ENCODE peak calls at places on chromosomes 2 and 18, in four cellular contexts. One of them, this sample, is unnamed.

GRCh38 chr2:46333912-46334311 is 36.7 kb downstream of the EPAS1 start:
- DNase-seq in mesothelial cell of epicardium: no peak
- DNase-seq in A549: peak
- DNase-seq in hippocampal formation: no peak
- DNase-seq in this sample: no peak

GRCh38 chr2:101249826-101250225 is 2.9 kb upstream of the CNOT11 start:
- DNase-seq in hippocampal formation: no peak
- DNase-seq in A549: no peak
- DNase-seq in mesothelial cell of epicardium: no peak
- DNase-seq in this sample: no peak

GRCh38 chr2:80363330-80363729 is 58.8 kb upstream of the LRRTM1 start:
- DNase-seq in mesothelial cell of epicardium: no peak
- DNase-seq in A549: no peak
- DNase-seq in hippocampal formation: no peak
- DNase-seq in this sample: no peak

GRCh38 chr2:223930002-223930976 is 14.8 kb downstream of the WDFY1 start:
- DNase-seq in hippocampal formation: peak
- DNase-seq in mesothelial cell of epicardium: no peak
- DNase-seq in A549: no peak
- DNase-seq in this sample: peak

GRCh38 chr2:130846686-130847375 is 10.1 kb downstream of the ARHGEF4 start:
- DNase-seq in mesothelial cell of epicardium: no peak
- DNase-seq in hippocampal formation: no peak
- DNase-seq in A549: no peak
- DNase-seq in this sample: no peak

GRCh38 chr2:239832995-239833727 is 192.0 kb downstream of the NDUFA10 start:
- DNase-seq in hippocampal formation: no peak
- DNase-seq in A549: no peak
- DNase-seq in mesothelial cell of epicardium: peak
- DNase-seq in this sample: peak

GRCh38 chr2:237492137-237492890 is 5.3 kb downstream of the MLPH start:
- DNase-seq in hippocampal formation: no peak
- DNase-seq in A549: no peak
- DNase-seq in mesothelial cell of epicardium: no peak
- DNase-seq in this sample: no peak

GRCh38 chr2:27323592-27324285 is 842 bp upstream of the MPV17 start:
- DNase-seq in hippocampal formation: no peak
- DNase-seq in A549: no peak
- DNase-seq in mesothelial cell of epicardium: no peak
- DNase-seq in this sample: no peak

GRCh38 chr2:9824956-9825720 is 18.1 kb upstream of the TAF1B start:
- DNase-seq in A549: no peak
- DNase-seq in mesothelial cell of epicardium: no peak
- DNase-seq in hippocampal formation: no peak
- DNase-seq in this sample: no peak

GRCh38 chr18:70321616-70322015 is 32.8 kb downstream of the SOCS6 start:
- DNase-seq in A549: no peak
- DNase-seq in hippocampal formation: no peak
- DNase-seq in mesothelial cell of epicardium: no peak
- DNase-seq in this sample: no peak

GRCh38 chr2:5839563-5839962 is 147.4 kb downstream of the SOX11 start:
- DNase-seq in A549: no peak
- DNase-seq in mesothelial cell of epicardium: no peak
- DNase-seq in hippocampal formation: no peak
- DNase-seq in this sample: no peak

GRCh38 chr2:171564463-171564862 is 42.2 kb downstream of the CYBRD1 start:
- DNase-seq in hippocampal formation: no peak
- DNase-seq in A549: no peak
- DNase-seq in mesothelial cell of epicardium: no peak
- DNase-seq in this sample: no peak

GRCh38 chr2:144325086-144325485 is 194.8 kb downstream of the ZEB2 start:
- DNase-seq in A549: no peak
- DNase-seq in hippocampal formation: no peak
- DNase-seq in mesothelial cell of epicardium: no peak
- DNase-seq in this sample: no peak

GRCh38 chr2:49943944-49944803 is 789.9 kb upstream of the FSHR start:
- DNase-seq in A549: no peak
- DNase-seq in hippocampal formation: no peak
- DNase-seq in mesothelial cell of epicardium: no peak
- DNase-seq in this sample: no peak

GRCh38 chr2:67259581-67260347 is 137.4 kb upstream of the ETAA1 start:
- DNase-seq in A549: peak
- DNase-seq in hippocampal formation: no peak
- DNase-seq in mesothelial cell of epicardium: no peak
- DNase-seq in this sample: no peak

GRCh38 chr2:219125225-219125885 is 35.3 kb downstream of the NHEJ1 start:
- DNase-seq in A549: peak
- DNase-seq in mesothelial cell of epicardium: no peak
- DNase-seq in hippocampal formation: no peak
- DNase-seq in this sample: peak

GRCh38 chr2:100013892-100014677 is 128.3 kb downstream of the AFF3 start:
- DNase-seq in hippocampal formation: no peak
- DNase-seq in mesothelial cell of epicardium: no peak
- DNase-seq in A549: peak
- DNase-seq in this sample: peak

GRCh38 chr2:225041871-225042799 is at the start of gene DOCK10:
- DNase-seq in mesothelial cell of epicardium: peak
- DNase-seq in hippocampal formation: peak
- DNase-seq in A549: peak
- DNase-seq in this sample: peak

GRCh38 chr2:201821080-201821479 is 14.7 kb downstream of the CDK15 start:
- DNase-seq in A549: no peak
- DNase-seq in mesothelial cell of epicardium: no peak
- DNase-seq in hippocampal formation: no peak
- DNase-seq in this sample: no peak

GRCh38 chr18:49673281-49673680 is 111.4 kb downstream of the LIPG start:
- DNase-seq in mesothelial cell of epicardium: no peak
- DNase-seq in A549: no peak
- DNase-seq in hippocampal formation: no peak
- DNase-seq in this sample: no peak

GRCh38 chr18:48948112-48949050 is 2.4 kb downstream of the SMAD7 start:
- DNase-seq in A549: no peak
- DNase-seq in mesothelial cell of epicardium: no peak
- DNase-seq in hippocampal formation: peak
- DNase-seq in this sample: no peak

GRCh38 chr2:8605350-8606065 is 76.3 kb upstream of the ID2 start:
- DNase-seq in mesothelial cell of epicardium: no peak
- DNase-seq in hippocampal formation: no peak
- DNase-seq in A549: peak
- DNase-seq in this sample: no peak

GRCh38 chr2:229273384-229274338 is 2.6 kb upstream of the PID1 start:
- DNase-seq in hippocampal formation: peak
- DNase-seq in A549: peak
- DNase-seq in mesothelial cell of epicardium: peak
- DNase-seq in this sample: peak

This sample was measured in left lung.